ENCODE peak calls at places on chromosomes 12 and 14, in six cellular contexts. A, I, D, R, B and N are unnamed samples. For H3K27me3, the result is how much of the 10 kb centered on the place peaks cover.

GRCh38 chr12:98895086-98895651 is 250.1 kb downstream of the APAF1 start:
- DNase-seq in A (peak), I (no peak), D (no peak), R (no peak), B (no peak), N (no peak)

GRCh38 chr12:91127751-91128150 is 16.5 kb upstream of the LUM start:
- DNase-seq in A (no peak), I (peak), D (no peak), R (no peak), B (no peak), N (no peak)

GRCh38 chr12:75725505-75726120 is 214.2 kb upstream of the KRR1 start:
- DNase-seq in A (no peak), I (peak), D (no peak), R (no peak), B (no peak), N (no peak)

GRCh38 chr12:79926951-79927350 is 7.9 kb downstream of the PPP1R12A start:
- DNase-seq in A (no peak), I (no peak), D (no peak), R (no peak), B (no peak), N (no peak)

GRCh38 chr12:31887109-31887811 is 72.0 kb upstream of the RESF1 start:
- DNase-seq in A (no peak), I (no peak), D (no peak), R (no peak), B (no peak), N (no peak)

GRCh38 chr14:22819191-22819988 is 4.2 kb upstream of the SLC7A7 start:
- DNase-seq in A (no peak), I (peak), D (no peak), R (no peak), B (no peak), N (peak)

GRCh38 chr14:88454886-88455285 is 69.4 kb downstream of the SPATA7 start:
- DNase-seq in A (no peak), I (no peak), D (no peak), R (no peak), B (no peak), N (no peak)

GRCh38 chr12:116918464-116918863 is 7.7 kb downstream of the FBXW8 start:
- DNase-seq in A (no peak), I (no peak), D (no peak), R (no peak), B (no peak), N (no peak)

GRCh38 chr14:76376001-76376404 is at the start of gene ESRRB:
- DNase-seq in A (peak), I (no peak), D (no peak), R (no peak), B (no peak), N (peak)

GRCh38 chr14:65431951-65432350 is 19.4 kb downstream of the FUT8 start:
- DNase-seq in A (no peak), I (no peak), D (no peak), R (no peak), B (no peak), N (no peak)

GRCh38 chr14:65434216-65434850 is 21.8 kb downstream of the FUT8 start:
- DNase-seq in A (no peak), I (no peak), D (no peak), R (no peak), B (no peak), N (no peak)

GRCh38 chr14:65433157-65433556 is 20.6 kb downstream of the FUT8 start:
- DNase-seq in A (no peak), I (no peak), D (no peak), R (no peak), B (no peak), N (no peak)

GRCh38 chr14:65432361-65432948 is 19.9 kb downstream of the FUT8 start:
- DNase-seq in A (no peak), I (peak), D (no peak), R (no peak), B (no peak), N (no peak)

DNA sequence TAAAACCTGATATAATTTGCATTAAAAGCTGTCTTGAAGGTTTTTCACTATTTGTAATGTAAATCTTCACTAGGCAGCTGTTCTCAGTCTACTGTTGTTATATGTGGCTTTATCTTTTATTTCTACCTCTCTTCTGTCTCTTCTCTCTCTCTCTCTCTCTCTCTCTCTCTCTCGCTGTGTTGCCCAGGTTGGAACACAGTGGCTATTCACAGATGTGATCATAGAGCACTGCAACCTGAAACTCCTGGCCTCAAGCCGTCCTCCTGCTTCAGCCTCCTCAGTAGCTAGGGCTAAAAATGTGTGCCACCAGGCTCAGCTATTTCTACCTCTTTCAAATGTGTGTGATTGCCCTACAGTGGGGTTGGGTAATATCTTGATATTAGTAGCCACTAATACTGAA is 21.1 kb downstream of the FUT8 start:
- DNase-seq in A (no peak), I (no peak), D (no peak), R (no peak), B (no peak), N (no peak)
- H3K27ac ChIP-seq in A (peak), I (no peak), D (no peak), R (no peak), B (no peak), N (no peak)

GRCh38 chr14:94952097-94952496 is 182.2 kb upstream of the GSC start:
- DNase-seq in A (no peak), I (no peak), D (no peak), R (no peak), B (no peak), N (no peak)
- H3K27me3 ChIP-seq in A (under half), I (under half), D (under half), R (under half), B (under half), N (under half)

GRCh38 chr12:71756054-71756675 is 1.5 kb downstream of the RAB21 start:
- DNase-seq in A (no peak), I (no peak), D (no peak), R (no peak), B (no peak), N (no peak)

GRCh38 chr12:71760471-71760870 is 5.8 kb downstream of the RAB21 start:
- DNase-seq in A (no peak), I (no peak), D (no peak), R (no peak), B (no peak), N (no peak)

GRCh38 chr12:71755146-71755892 is 656 bp downstream of the RAB21 start:
- DNase-seq in A (peak), I (peak), D (no peak), R (peak), B (peak), N (peak)

GRCh38 chr12:71763682-71764379 is 9.2 kb downstream of the RAB21 start:
- DNase-seq in A (no peak), I (peak), D (no peak), R (no peak), B (no peak), N (no peak)

GRCh38 chr12:71759941-71760340 is 5.3 kb downstream of the RAB21 start:
- DNase-seq in A (no peak), I (no peak), D (no peak), R (no peak), B (no peak), N (no peak)
- H3K4me3 ChIP-seq in A (no peak), I (no peak), D (no peak), R (no peak), B (no peak), N (no peak)

GRCh38 chr14:32075636-32076277 is 1.3 kb upstream of the ARHGAP5 start:
- DNase-seq in A (peak), I (peak), D (no peak), R (no peak), B (no peak), N (peak)
- H3K27ac ChIP-seq in A (peak), I (peak), D (peak), R (peak), B (peak), N (peak)

DNA sequence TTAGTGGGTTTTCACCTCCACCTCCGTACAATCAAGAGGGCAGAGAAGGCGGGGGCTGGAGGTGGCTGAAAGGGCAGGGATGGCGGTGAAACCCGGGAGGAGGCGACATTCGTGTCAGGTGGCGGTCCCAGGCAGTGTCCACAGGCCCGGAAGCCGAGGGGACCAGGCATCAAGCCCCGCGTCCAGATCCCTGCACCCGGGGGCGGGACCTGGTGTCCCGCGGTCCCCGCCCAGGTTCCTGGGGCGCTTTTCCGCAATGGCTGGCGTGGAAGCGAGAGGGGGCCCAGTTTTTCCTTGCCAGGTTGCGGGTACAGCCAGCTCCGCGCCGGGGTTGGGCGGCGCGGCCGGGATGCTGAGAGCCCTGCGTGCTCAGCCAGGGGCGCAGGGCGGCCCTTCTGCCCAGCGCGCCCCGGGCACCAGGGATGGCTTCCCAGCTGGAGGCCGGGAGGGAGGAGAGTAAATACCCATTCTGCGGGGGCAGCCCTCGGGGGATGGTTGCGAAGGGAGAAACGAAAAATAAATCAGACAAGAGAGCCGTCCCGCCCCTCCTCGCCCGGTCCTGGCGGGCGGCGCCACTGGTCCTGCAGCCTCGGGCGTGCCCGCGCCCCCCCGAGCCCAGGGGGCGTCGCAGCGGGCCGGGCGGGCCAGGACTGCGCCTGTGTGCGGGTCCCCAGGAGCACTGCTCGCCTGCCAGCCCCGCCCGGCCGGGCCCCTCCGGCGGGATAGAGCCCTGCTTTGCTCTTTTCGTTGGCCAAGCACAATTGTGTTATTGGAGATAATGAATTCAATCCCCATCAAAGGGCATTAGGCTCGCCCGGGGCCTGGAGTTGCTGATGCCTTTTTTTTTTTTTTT is 11.5 kb downstream of the FOXA1 start:
- DNase-seq in A (no peak), I (no peak), D (no peak), R (no peak), B (no peak), N (peak)
- H3K27me3 ChIP-seq in A (half or more), I (half or more), D (under half), R (under half), B (under half), N (under half)